ENCODE peak calls at places on chromosomes 2 and 18, in five cellular contexts. D is GM12892, E is HepG2, L is K562, I is SK-N-SH. C is an unnamed sample.

GRCh38 chr2:46298522-46299351 is 1.5 kb downstream of the EPAS1 start:
- DNase-seq in D (peak), E (no peak), L (peak), I (peak), C (peak)

GRCh38 chr18:75728621-75729020 is 301.1 kb upstream of the SMIM21 start:
- DNase-seq in D (no peak), E (no peak), L (no peak), I (no peak), C (no peak)

GRCh38 chr2:177724398-177725287 is 332.1 kb downstream of the AGPS start:
- DNase-seq in D (peak), E (peak), L (peak), I (peak), C (peak)

GRCh38 chr2:26720322-26721166 is 28.0 kb downstream of the KCNK3 start:
- DNase-seq in D (no peak), E (peak), L (no peak), I (peak), C (no peak)

GRCh38 chr2:10659898-10660568 is 29.7 kb downstream of the NOL10 start:
- DNase-seq in D (no peak), E (peak), L (peak), I (peak), C (no peak)

GRCh38 chr18:59724116-59724515 is 26.9 kb upstream of the CCBE1 start:
- DNase-seq in D (no peak), E (no peak), L (no peak), I (no peak), C (no peak)

GRCh38 chr2:75465317-75465998 is 95.3 kb downstream of the EVA1A start:
- DNase-seq in D (no peak), E (peak), L (no peak), I (peak), C (no peak)

GRCh38 chr2:105092797-105093196 is 54.9 kb downstream of the MRPS9 start:
- DNase-seq in D (no peak), E (no peak), L (no peak), I (no peak), C (no peak)

GRCh38 chr2:110674620-110675555 is 3.0 kb downstream of the BUB1 start:
- DNase-seq in D (peak), E (no peak), L (no peak), I (no peak), C (peak)

GRCh38 chr2:144713410-144713809 is 193.5 kb upstream of the ZEB2 start:
- DNase-seq in D (no peak), E (no peak), L (no peak), I (no peak), C (no peak)

GRCh38 chr2:133418671-133419070 is 149.6 kb downstream of the NCKAP5 start:
- DNase-seq in D (no peak), E (no peak), L (no peak), I (no peak), C (no peak)

GRCh38 chr2:241490444-241490760 is 18.0 kb downstream of the STK25 start:
- DNase-seq in D (no peak), E (no peak), L (peak), I (peak), C (no peak)
- TF ChIP-seq TAF1 in D (no peak), E (no peak), L (no peak), I (no peak), C (no peak)

DNA sequence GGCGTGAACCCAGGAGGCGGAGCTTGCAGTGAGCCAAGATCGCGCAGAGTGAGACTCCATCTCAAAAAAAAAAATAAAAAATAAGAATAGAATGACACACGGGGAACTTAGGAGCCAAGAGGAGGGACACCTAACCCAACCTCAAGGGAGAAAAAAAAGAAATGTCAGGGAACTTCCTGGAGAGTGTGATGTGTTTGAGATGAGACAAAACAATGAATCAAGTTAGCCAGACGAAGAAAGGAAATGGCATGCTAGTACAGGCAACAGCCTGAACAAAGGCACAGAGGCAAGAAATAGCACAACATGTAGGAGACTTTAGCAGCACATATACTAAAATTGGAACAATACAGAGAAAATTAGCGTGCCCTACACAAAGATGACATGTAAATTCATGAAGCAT is 36.7 kb upstream of the PAPOLG start:
- DNase-seq in D (no peak), E (no peak), L (no peak), I (no peak), C (no peak)
- TF ChIP-seq TAF1 in D (no peak), E (no peak), L (no peak), I (no peak), C (no peak)

DNA sequence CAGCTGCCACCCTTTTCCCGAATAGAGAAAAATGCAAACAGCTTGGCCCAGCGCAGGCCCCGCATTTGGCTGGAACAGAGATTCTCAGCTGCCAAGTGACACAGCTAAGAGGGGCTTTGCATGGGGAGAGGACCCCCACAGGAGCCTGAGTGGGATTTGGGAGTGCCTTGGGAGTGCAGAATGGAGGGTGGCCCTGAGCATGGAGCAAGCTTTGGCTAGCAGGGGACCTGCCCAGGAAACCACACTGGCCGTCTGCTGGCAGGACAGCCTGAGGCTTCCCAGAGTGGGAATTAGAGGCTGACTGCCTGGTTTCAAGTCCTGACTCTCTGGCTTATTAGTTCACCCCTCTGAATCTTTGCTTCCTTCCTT is 8.9 kb downstream of the PCARE start:
- DNase-seq in D (no peak), E (no peak), L (no peak), I (peak), C (no peak)
- TF ChIP-seq TAF1 in D (no peak), E (no peak), L (no peak), I (no peak), C (no peak)

GRCh38 chr18:48476550-48476917 is 62.3 kb upstream of the CTIF start:
- DNase-seq in D (no peak), E (no peak), L (no peak), I (no peak), C (no peak)

GRCh38 chr18:48473816-48474215 is 64.6 kb upstream of the ZBTB7C start:
- DNase-seq in D (no peak), E (no peak), L (no peak), I (no peak), C (no peak)

GRCh38 chr18:48470484-48471180 is 61.4 kb upstream of the ZBTB7C start:
- DNase-seq in D (no peak), E (peak), L (no peak), I (no peak), C (no peak)

GRCh38 chr18:48475635-48476549 is 62.9 kb upstream of the CTIF start:
- DNase-seq in D (no peak), E (peak), L (peak), I (peak), C (no peak)

DNA sequence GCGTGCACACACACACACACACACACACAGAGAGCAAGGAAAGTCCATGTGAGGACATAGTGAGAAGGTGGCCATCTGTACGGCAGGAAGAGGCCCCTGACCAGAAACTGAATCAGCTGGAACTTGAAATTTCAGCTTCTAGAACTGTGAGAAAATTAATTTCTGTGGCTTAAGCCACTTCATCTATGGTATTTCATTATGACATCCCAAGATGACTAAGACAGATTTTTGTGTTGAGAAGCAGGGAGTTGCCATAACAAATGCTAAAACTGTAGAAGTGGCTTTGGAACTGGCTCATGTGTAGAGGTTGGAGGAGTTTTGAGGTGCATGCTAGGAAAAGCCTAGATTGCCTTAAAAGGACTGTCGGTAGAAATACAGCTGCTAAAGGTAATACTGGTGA is 63.4 kb upstream of the ZBTB7C start:
- DNase-seq in D (no peak), E (no peak), L (no peak), I (no peak), C (no peak)
- TF ChIP-seq TAF1 in D (no peak), E (no peak), L (no peak), I (no peak), C (no peak)

DNA sequence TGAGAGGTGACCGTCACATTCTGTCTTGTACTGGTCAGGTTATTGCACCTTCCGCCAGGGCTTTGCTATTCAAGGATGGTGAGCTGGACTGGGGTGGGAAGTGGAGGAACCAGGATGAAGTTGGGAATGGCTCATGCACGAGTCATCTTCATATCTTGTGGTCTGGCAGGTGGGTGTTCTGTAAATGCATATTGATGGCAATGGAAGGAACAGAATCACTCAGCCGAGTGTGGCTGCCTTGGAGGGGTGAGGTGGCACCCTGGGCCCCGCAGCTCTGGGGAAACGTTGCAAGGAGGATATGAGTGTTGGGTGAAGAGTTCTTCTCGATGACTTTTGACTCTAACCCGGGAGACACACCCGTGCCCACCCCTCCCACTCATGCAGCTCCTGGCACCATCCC is 1.2 kb downstream of the NEU2 start:
- DNase-seq in D (no peak), E (no peak), L (no peak), I (no peak), C (no peak)
- TF ChIP-seq TAF1 in D (no peak), E (no peak), L (no peak), I (no peak), C (no peak)

DNA sequence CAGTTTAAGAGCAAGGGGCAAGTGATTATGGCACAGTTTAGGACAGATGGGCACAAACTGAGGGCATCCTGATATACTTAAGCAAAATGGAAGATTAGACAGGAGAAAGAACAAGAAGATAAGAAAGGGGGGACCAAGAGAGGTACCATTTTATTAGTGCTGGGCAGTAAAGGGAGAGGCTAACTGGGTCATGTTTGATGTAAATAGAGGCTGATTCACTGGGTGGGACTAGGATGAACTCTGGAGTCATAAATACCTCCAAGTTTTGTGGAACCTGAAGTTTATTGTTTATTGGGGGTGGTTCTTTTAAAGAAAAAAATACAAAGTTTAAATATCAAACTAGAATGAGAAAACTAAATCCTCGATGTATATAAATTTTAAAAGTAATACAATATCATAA is 1067.2 kb upstream of the GYPC start:
- DNase-seq in D (no peak), E (no peak), L (no peak), I (no peak), C (no peak)
- TF ChIP-seq TAF1 in D (no peak), E (no peak), L (no peak), I (no peak), C (no peak)

DNA sequence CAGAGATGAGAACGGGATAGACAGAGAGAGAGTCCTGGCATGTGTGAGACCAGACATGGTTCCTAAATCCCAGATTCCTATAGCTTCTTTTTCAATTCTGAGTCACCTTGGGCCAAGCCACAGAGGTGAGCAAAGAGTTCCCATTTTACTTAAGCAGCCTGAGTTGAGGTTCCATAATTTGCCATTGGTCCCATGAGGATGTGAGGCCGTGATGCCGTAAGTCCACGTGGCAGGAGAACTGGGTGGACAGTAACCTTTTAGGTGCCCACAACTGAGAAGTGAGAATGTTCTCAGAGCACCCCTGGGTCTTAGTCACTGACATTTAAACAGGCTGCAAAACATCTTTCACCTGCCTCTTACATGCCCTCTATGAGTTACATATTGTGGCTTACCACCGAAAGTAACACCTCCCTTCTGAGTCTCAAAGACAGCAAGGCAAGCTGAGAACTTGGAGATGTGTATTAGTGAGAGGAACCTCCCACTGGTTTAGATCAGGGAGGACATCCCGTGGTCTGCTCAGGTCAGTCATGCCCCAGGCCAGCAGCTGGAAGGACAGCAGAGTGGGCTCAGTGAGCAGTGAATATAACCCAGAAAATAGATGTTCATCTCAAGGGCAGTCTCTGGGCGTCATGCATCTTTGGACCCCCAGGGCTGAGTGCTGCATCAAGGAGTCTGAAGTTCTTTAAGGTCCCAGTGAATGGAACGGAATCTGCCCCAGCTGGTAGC is 127.9 kb upstream of the LGALSL start:
- DNase-seq in D (peak), E (no peak), L (no peak), I (no peak), C (peak)
- TF ChIP-seq TAF1 in D (no peak), E (no peak), L (no peak), I (no peak), C (peak)

GRCh38 chr2:221454459-221455105 is 117.5 kb downstream of the EPHA4 start:
- DNase-seq in D (no peak), E (no peak), L (no peak), I (no peak), C (no peak)
- TF ChIP-seq TAF1 in D (no peak), E (no peak), L (no peak), I (no peak), C (no peak)

GRCh38 chr18:12309683-12310198 is 1.7 kb downstream of the TUBB6 start:
- DNase-seq in D (no peak), E (no peak), L (peak), I (no peak), C (no peak)

GRCh38 chr18:12306752-12307151 is 1.3 kb upstream of the TUBB6 start:
- DNase-seq in D (no peak), E (no peak), L (no peak), I (no peak), C (no peak)

GRCh38 chr18:12308386-12309100 is 502 bp downstream of the TUBB6 start:
- DNase-seq in D (peak), E (peak), L (peak), I (peak), C (peak)

GRCh38 chr18:12307251-12307736 is 747 bp upstream of the TUBB6 start:
- DNase-seq in D (no peak), E (no peak), L (no peak), I (peak), C (no peak)

GRCh38 chr18:12307871-12308385 is at the start of gene TUBB6:
- DNase-seq in D (peak), E (no peak), L (peak), I (peak), C (peak)
- TF ChIP-seq TAF1 in D (peak), E (peak), L (peak), I (peak), C (peak)

GRCh38 chr2:31217465-31218200 is at the start of gene CAPN14:
- DNase-seq in D (no peak), E (no peak), L (no peak), I (no peak), C (no peak)
- TF ChIP-seq TAF1 in D (no peak), E (no peak), L (no peak), I (no peak), C (no peak)